ENCODE peak calls at places on chromosomes 12 and 14, in ten cellular contexts. One of them, this sample, is unnamed.
A peak's percentile ranks its signal among the peaks of the same experiment; 100 is the strongest.

GRCh38 chr12:32502693-32503510 is 103.5 kb downstream of the FGD4 start:
- DNase-seq in activated CD4-positive, alpha-beta T cell treated with anti-CD3 and anti-CD28 coated beads, Interleukin-2, amount 50 U/mL, for 1 hour: no peak
- DNase-seq in psoas muscle: peak; percentile 33
- DNase-seq in CD8-positive, alpha-beta memory T cell: no peak
- DNase-seq in NCI-H1694 treated with DMSO at 0.1 percent for 48 hours: peak; percentile 63
- DNase-seq in activated CD4-positive, CD25-positive, alpha-beta regulatory T cell treated with anti-CD3 and anti-CD28 coated beads, Interleukin-2, amount 50 U/mL, for 16 hours: no peak
- DNase-seq in T-helper 1 cell: no peak
- DNase-seq in CD4-positive, CD25-positive, alpha-beta regulatory T cell: no peak
- DNase-seq in Daoy: no peak
- DNase-seq in KBM-7: no peak
- DNase-seq in this sample: peak; percentile 71

GRCh38 chr14:58844544-58844943 is 206.8 kb downstream of the DACT1 start:
- DNase-seq in activated CD4-positive, alpha-beta T cell treated with anti-CD3 and anti-CD28 coated beads, Interleukin-2, amount 50 U/mL, for 1 hour: no peak
- DNase-seq in psoas muscle: no peak
- DNase-seq in CD8-positive, alpha-beta memory T cell: no peak
- DNase-seq in NCI-H1694 treated with DMSO at 0.1 percent for 48 hours: no peak
- DNase-seq in activated CD4-positive, CD25-positive, alpha-beta regulatory T cell treated with anti-CD3 and anti-CD28 coated beads, Interleukin-2, amount 50 U/mL, for 16 hours: no peak
- DNase-seq in T-helper 1 cell: no peak
- DNase-seq in CD4-positive, CD25-positive, alpha-beta regulatory T cell: no peak
- DNase-seq in Daoy: no peak
- DNase-seq in KBM-7: no peak
- DNase-seq in this sample: no peak

GRCh38 chr14:22900088-22900799 is 17.2 kb downstream of the REM2 start:
- DNase-seq in activated CD4-positive, alpha-beta T cell treated with anti-CD3 and anti-CD28 coated beads, Interleukin-2, amount 50 U/mL, for 1 hour: peak; percentile 23
- DNase-seq in psoas muscle: no peak
- DNase-seq in CD8-positive, alpha-beta memory T cell: peak; percentile 57
- DNase-seq in NCI-H1694 treated with DMSO at 0.1 percent for 48 hours: peak; percentile 65
- DNase-seq in activated CD4-positive, CD25-positive, alpha-beta regulatory T cell treated with anti-CD3 and anti-CD28 coated beads, Interleukin-2, amount 50 U/mL, for 16 hours: no peak
- DNase-seq in T-helper 1 cell: peak; percentile 43
- DNase-seq in CD4-positive, CD25-positive, alpha-beta regulatory T cell: peak; percentile 49
- DNase-seq in Daoy: peak; percentile 66
- DNase-seq in KBM-7: peak; percentile 73
- DNase-seq in this sample: peak; percentile 89

GRCh38 chr12:1517007-1517406 is 77.4 kb downstream of the FBXL14 start:
- DNase-seq in activated CD4-positive, alpha-beta T cell treated with anti-CD3 and anti-CD28 coated beads, Interleukin-2, amount 50 U/mL, for 1 hour: no peak
- DNase-seq in psoas muscle: no peak
- DNase-seq in CD8-positive, alpha-beta memory T cell: no peak
- DNase-seq in NCI-H1694 treated with DMSO at 0.1 percent for 48 hours: no peak
- DNase-seq in activated CD4-positive, CD25-positive, alpha-beta regulatory T cell treated with anti-CD3 and anti-CD28 coated beads, Interleukin-2, amount 50 U/mL, for 16 hours: no peak
- DNase-seq in T-helper 1 cell: no peak
- DNase-seq in CD4-positive, CD25-positive, alpha-beta regulatory T cell: no peak
- DNase-seq in Daoy: peak; percentile 28
- DNase-seq in KBM-7: peak; percentile 44
- DNase-seq in this sample: peak; percentile 63

GRCh38 chr12:53890081-53890480 is 48.5 kb upstream of the HOXC13 start:
- DNase-seq in activated CD4-positive, alpha-beta T cell treated with anti-CD3 and anti-CD28 coated beads, Interleukin-2, amount 50 U/mL, for 1 hour: no peak
- DNase-seq in psoas muscle: no peak
- DNase-seq in CD8-positive, alpha-beta memory T cell: no peak
- DNase-seq in NCI-H1694 treated with DMSO at 0.1 percent for 48 hours: no peak
- DNase-seq in activated CD4-positive, CD25-positive, alpha-beta regulatory T cell treated with anti-CD3 and anti-CD28 coated beads, Interleukin-2, amount 50 U/mL, for 16 hours: no peak
- DNase-seq in T-helper 1 cell: no peak
- DNase-seq in CD4-positive, CD25-positive, alpha-beta regulatory T cell: no peak
- DNase-seq in Daoy: no peak
- DNase-seq in KBM-7: no peak
- DNase-seq in this sample: no peak

GRCh38 chr12:117235261-117235660 is 45.0 kb upstream of the FBXO21 start:
- DNase-seq in activated CD4-positive, alpha-beta T cell treated with anti-CD3 and anti-CD28 coated beads, Interleukin-2, amount 50 U/mL, for 1 hour: no peak
- DNase-seq in psoas muscle: no peak
- DNase-seq in CD8-positive, alpha-beta memory T cell: no peak
- DNase-seq in NCI-H1694 treated with DMSO at 0.1 percent for 48 hours: no peak
- DNase-seq in activated CD4-positive, CD25-positive, alpha-beta regulatory T cell treated with anti-CD3 and anti-CD28 coated beads, Interleukin-2, amount 50 U/mL, for 16 hours: no peak
- DNase-seq in T-helper 1 cell: no peak
- DNase-seq in CD4-positive, CD25-positive, alpha-beta regulatory T cell: no peak
- DNase-seq in Daoy: no peak
- DNase-seq in KBM-7: no peak
- DNase-seq in this sample: no peak

GRCh38 chr14:106060576-106060975 is 534.2 kb downstream of the TMEM121 start:
- DNase-seq in activated CD4-positive, alpha-beta T cell treated with anti-CD3 and anti-CD28 coated beads, Interleukin-2, amount 50 U/mL, for 1 hour: no peak
- DNase-seq in psoas muscle: no peak
- DNase-seq in CD8-positive, alpha-beta memory T cell: no peak
- DNase-seq in NCI-H1694 treated with DMSO at 0.1 percent for 48 hours: no peak
- DNase-seq in activated CD4-positive, CD25-positive, alpha-beta regulatory T cell treated with anti-CD3 and anti-CD28 coated beads, Interleukin-2, amount 50 U/mL, for 16 hours: no peak
- DNase-seq in T-helper 1 cell: no peak
- DNase-seq in CD4-positive, CD25-positive, alpha-beta regulatory T cell: no peak
- DNase-seq in Daoy: no peak
- DNase-seq in KBM-7: no peak
- DNase-seq in this sample: no peak

GRCh38 chr12:120453060-120453761 is 7.0 kb downstream of the GATC start:
- DNase-seq in activated CD4-positive, alpha-beta T cell treated with anti-CD3 and anti-CD28 coated beads, Interleukin-2, amount 50 U/mL, for 1 hour: no peak
- DNase-seq in psoas muscle: no peak
- DNase-seq in CD8-positive, alpha-beta memory T cell: no peak
- DNase-seq in NCI-H1694 treated with DMSO at 0.1 percent for 48 hours: no peak
- DNase-seq in activated CD4-positive, CD25-positive, alpha-beta regulatory T cell treated with anti-CD3 and anti-CD28 coated beads, Interleukin-2, amount 50 U/mL, for 16 hours: no peak
- DNase-seq in T-helper 1 cell: no peak
- DNase-seq in CD4-positive, CD25-positive, alpha-beta regulatory T cell: no peak
- DNase-seq in Daoy: no peak
- DNase-seq in KBM-7: no peak
- DNase-seq in this sample: no peak

GRCh38 chr12:108117163-108117849 is 11.8 kb upstream of the WSCD2 start:
- DNase-seq in activated CD4-positive, alpha-beta T cell treated with anti-CD3 and anti-CD28 coated beads, Interleukin-2, amount 50 U/mL, for 1 hour: no peak
- DNase-seq in psoas muscle: no peak
- DNase-seq in CD8-positive, alpha-beta memory T cell: no peak
- DNase-seq in NCI-H1694 treated with DMSO at 0.1 percent for 48 hours: no peak
- DNase-seq in activated CD4-positive, CD25-positive, alpha-beta regulatory T cell treated with anti-CD3 and anti-CD28 coated beads, Interleukin-2, amount 50 U/mL, for 16 hours: no peak
- DNase-seq in T-helper 1 cell: no peak
- DNase-seq in CD4-positive, CD25-positive, alpha-beta regulatory T cell: no peak
- DNase-seq in Daoy: peak; percentile 33
- DNase-seq in KBM-7: no peak
- DNase-seq in this sample: peak; percentile 83

GRCh38 chr14:94380225-94381148 is 7.9 kb downstream of the SERPINA1 start:
- DNase-seq in activated CD4-positive, alpha-beta T cell treated with anti-CD3 and anti-CD28 coated beads, Interleukin-2, amount 50 U/mL, for 1 hour: no peak
- DNase-seq in psoas muscle: no peak
- DNase-seq in CD8-positive, alpha-beta memory T cell: no peak
- DNase-seq in NCI-H1694 treated with DMSO at 0.1 percent for 48 hours: peak; percentile 65
- DNase-seq in activated CD4-positive, CD25-positive, alpha-beta regulatory T cell treated with anti-CD3 and anti-CD28 coated beads, Interleukin-2, amount 50 U/mL, for 16 hours: no peak
- DNase-seq in T-helper 1 cell: no peak
- DNase-seq in CD4-positive, CD25-positive, alpha-beta regulatory T cell: no peak
- DNase-seq in Daoy: no peak
- DNase-seq in KBM-7: no peak
- DNase-seq in this sample: no peak

GRCh38 chr14:49865431-49865859 is 12.9 kb upstream of the NEMF start:
- DNase-seq in activated CD4-positive, alpha-beta T cell treated with anti-CD3 and anti-CD28 coated beads, Interleukin-2, amount 50 U/mL, for 1 hour: peak; percentile 83
- DNase-seq in psoas muscle: peak; percentile 77
- DNase-seq in CD8-positive, alpha-beta memory T cell: peak; percentile 68
- DNase-seq in NCI-H1694 treated with DMSO at 0.1 percent for 48 hours: peak; percentile 57
- DNase-seq in activated CD4-positive, CD25-positive, alpha-beta regulatory T cell treated with anti-CD3 and anti-CD28 coated beads, Interleukin-2, amount 50 U/mL, for 16 hours: peak; percentile 64
- DNase-seq in T-helper 1 cell: peak; percentile 70
- DNase-seq in CD4-positive, CD25-positive, alpha-beta regulatory T cell: peak; percentile 59
- DNase-seq in Daoy: peak; percentile 79
- DNase-seq in KBM-7: peak; percentile 86
- DNase-seq in this sample: peak; percentile 73

GRCh38 chr14:21467620-21468019 is 9.1 kb downstream of the RAB2B start:
- DNase-seq in activated CD4-positive, alpha-beta T cell treated with anti-CD3 and anti-CD28 coated beads, Interleukin-2, amount 50 U/mL, for 1 hour: no peak
- DNase-seq in psoas muscle: no peak
- DNase-seq in CD8-positive, alpha-beta memory T cell: no peak
- DNase-seq in NCI-H1694 treated with DMSO at 0.1 percent for 48 hours: no peak
- DNase-seq in activated CD4-positive, CD25-positive, alpha-beta regulatory T cell treated with anti-CD3 and anti-CD28 coated beads, Interleukin-2, amount 50 U/mL, for 16 hours: no peak
- DNase-seq in T-helper 1 cell: no peak
- DNase-seq in CD4-positive, CD25-positive, alpha-beta regulatory T cell: no peak
- DNase-seq in Daoy: no peak
- DNase-seq in KBM-7: no peak
- DNase-seq in this sample: no peak

GRCh38 chr12:40745386-40745785 is 53.1 kb downstream of the CNTN1 start:
- DNase-seq in activated CD4-positive, alpha-beta T cell treated with anti-CD3 and anti-CD28 coated beads, Interleukin-2, amount 50 U/mL, for 1 hour: no peak
- DNase-seq in psoas muscle: no peak
- DNase-seq in CD8-positive, alpha-beta memory T cell: no peak
- DNase-seq in NCI-H1694 treated with DMSO at 0.1 percent for 48 hours: no peak
- DNase-seq in activated CD4-positive, CD25-positive, alpha-beta regulatory T cell treated with anti-CD3 and anti-CD28 coated beads, Interleukin-2, amount 50 U/mL, for 16 hours: no peak
- DNase-seq in T-helper 1 cell: no peak
- DNase-seq in CD4-positive, CD25-positive, alpha-beta regulatory T cell: no peak
- DNase-seq in Daoy: no peak
- DNase-seq in KBM-7: no peak
- DNase-seq in this sample: peak; percentile 59

GRCh38 chr12:68240975-68241374 is 12.4 kb downstream of the IL22 start:
- DNase-seq in activated CD4-positive, alpha-beta T cell treated with anti-CD3 and anti-CD28 coated beads, Interleukin-2, amount 50 U/mL, for 1 hour: peak; percentile 13
- DNase-seq in psoas muscle: no peak
- DNase-seq in CD8-positive, alpha-beta memory T cell: peak; percentile 45
- DNase-seq in NCI-H1694 treated with DMSO at 0.1 percent for 48 hours: no peak
- DNase-seq in activated CD4-positive, CD25-positive, alpha-beta regulatory T cell treated with anti-CD3 and anti-CD28 coated beads, Interleukin-2, amount 50 U/mL, for 16 hours: peak; percentile 23
- DNase-seq in T-helper 1 cell: peak; percentile 25
- DNase-seq in CD4-positive, CD25-positive, alpha-beta regulatory T cell: no peak
- DNase-seq in Daoy: peak; percentile 56
- DNase-seq in KBM-7: no peak
- DNase-seq in this sample: no peak

GRCh38 chr14:92513966-92514843 is 624 bp downstream of the RIN3 start:
- DNase-seq in activated CD4-positive, alpha-beta T cell treated with anti-CD3 and anti-CD28 coated beads, Interleukin-2, amount 50 U/mL, for 1 hour: peak; percentile 28
- DNase-seq in psoas muscle: no peak
- DNase-seq in CD8-positive, alpha-beta memory T cell: peak; percentile 54
- DNase-seq in NCI-H1694 treated with DMSO at 0.1 percent for 48 hours: no peak
- DNase-seq in activated CD4-positive, CD25-positive, alpha-beta regulatory T cell treated with anti-CD3 and anti-CD28 coated beads, Interleukin-2, amount 50 U/mL, for 16 hours: no peak
- DNase-seq in T-helper 1 cell: no peak
- DNase-seq in CD4-positive, CD25-positive, alpha-beta regulatory T cell: no peak
- DNase-seq in Daoy: peak; percentile 46
- DNase-seq in KBM-7: no peak
- DNase-seq in this sample: no peak

GRCh38 chr14:97777622-97778021 is 980.4 kb downstream of the VRK1 start:
- DNase-seq in activated CD4-positive, alpha-beta T cell treated with anti-CD3 and anti-CD28 coated beads, Interleukin-2, amount 50 U/mL, for 1 hour: peak; percentile 7
- DNase-seq in psoas muscle: no peak
- DNase-seq in CD8-positive, alpha-beta memory T cell: peak; percentile 27
- DNase-seq in NCI-H1694 treated with DMSO at 0.1 percent for 48 hours: no peak
- DNase-seq in activated CD4-positive, CD25-positive, alpha-beta regulatory T cell treated with anti-CD3 and anti-CD28 coated beads, Interleukin-2, amount 50 U/mL, for 16 hours: no peak
- DNase-seq in T-helper 1 cell: no peak
- DNase-seq in CD4-positive, CD25-positive, alpha-beta regulatory T cell: no peak
- DNase-seq in Daoy: no peak
- DNase-seq in KBM-7: no peak
- DNase-seq in this sample: no peak

GRCh38 chr12:53063708-53064612 is 14.1 kb downstream of the TNS2 start:
- DNase-seq in activated CD4-positive, alpha-beta T cell treated with anti-CD3 and anti-CD28 coated beads, Interleukin-2, amount 50 U/mL, for 1 hour: no peak
- DNase-seq in psoas muscle: peak; percentile 73
- DNase-seq in CD8-positive, alpha-beta memory T cell: no peak
- DNase-seq in NCI-H1694 treated with DMSO at 0.1 percent for 48 hours: no peak
- DNase-seq in activated CD4-positive, CD25-positive, alpha-beta regulatory T cell treated with anti-CD3 and anti-CD28 coated beads, Interleukin-2, amount 50 U/mL, for 16 hours: no peak
- DNase-seq in T-helper 1 cell: no peak
- DNase-seq in CD4-positive, CD25-positive, alpha-beta regulatory T cell: no peak
- DNase-seq in Daoy: no peak
- DNase-seq in KBM-7: no peak
- DNase-seq in this sample: no peak

GRCh38 chr12:132886529-132887477 is 602 bp downstream of the CHFR start:
- DNase-seq in activated CD4-positive, alpha-beta T cell treated with anti-CD3 and anti-CD28 coated beads, Interleukin-2, amount 50 U/mL, for 1 hour: no peak
- DNase-seq in psoas muscle: peak; percentile 33
- DNase-seq in CD8-positive, alpha-beta memory T cell: no peak
- DNase-seq in NCI-H1694 treated with DMSO at 0.1 percent for 48 hours: no peak
- DNase-seq in activated CD4-positive, CD25-positive, alpha-beta regulatory T cell treated with anti-CD3 and anti-CD28 coated beads, Interleukin-2, amount 50 U/mL, for 16 hours: no peak
- DNase-seq in T-helper 1 cell: no peak
- DNase-seq in CD4-positive, CD25-positive, alpha-beta regulatory T cell: no peak
- DNase-seq in Daoy: peak; percentile 30
- DNase-seq in KBM-7: no peak
- DNase-seq in this sample: peak; percentile 75

GRCh38 chr14:69013943-69014782 is 35.1 kb upstream of the ACTN1 start:
- DNase-seq in activated CD4-positive, alpha-beta T cell treated with anti-CD3 and anti-CD28 coated beads, Interleukin-2, amount 50 U/mL, for 1 hour: no peak
- DNase-seq in psoas muscle: peak; percentile 33
- DNase-seq in CD8-positive, alpha-beta memory T cell: no peak
- DNase-seq in NCI-H1694 treated with DMSO at 0.1 percent for 48 hours: no peak
- DNase-seq in activated CD4-positive, CD25-positive, alpha-beta regulatory T cell treated with anti-CD3 and anti-CD28 coated beads, Interleukin-2, amount 50 U/mL, for 16 hours: no peak
- DNase-seq in T-helper 1 cell: no peak
- DNase-seq in CD4-positive, CD25-positive, alpha-beta regulatory T cell: no peak
- DNase-seq in Daoy: peak; percentile 85
- DNase-seq in KBM-7: peak; percentile 91
- DNase-seq in this sample: no peak

GRCh38 chr14:37546621-37547447 is 48.2 kb downstream of the FOXA1 start:
- DNase-seq in activated CD4-positive, alpha-beta T cell treated with anti-CD3 and anti-CD28 coated beads, Interleukin-2, amount 50 U/mL, for 1 hour: no peak
- DNase-seq in psoas muscle: no peak
- DNase-seq in CD8-positive, alpha-beta memory T cell: no peak
- DNase-seq in NCI-H1694 treated with DMSO at 0.1 percent for 48 hours: peak; percentile 10
- DNase-seq in activated CD4-positive, CD25-positive, alpha-beta regulatory T cell treated with anti-CD3 and anti-CD28 coated beads, Interleukin-2, amount 50 U/mL, for 16 hours: no peak
- DNase-seq in T-helper 1 cell: no peak
- DNase-seq in CD4-positive, CD25-positive, alpha-beta regulatory T cell: no peak
- DNase-seq in Daoy: peak; percentile 51
- DNase-seq in KBM-7: no peak
- DNase-seq in this sample: peak; percentile 4

GRCh38 chr12:122100568-122100967 is 22.0 kb downstream of the MLXIP start:
- DNase-seq in activated CD4-positive, alpha-beta T cell treated with anti-CD3 and anti-CD28 coated beads, Interleukin-2, amount 50 U/mL, for 1 hour: no peak
- DNase-seq in psoas muscle: no peak
- DNase-seq in CD8-positive, alpha-beta memory T cell: no peak
- DNase-seq in NCI-H1694 treated with DMSO at 0.1 percent for 48 hours: no peak
- DNase-seq in activated CD4-positive, CD25-positive, alpha-beta regulatory T cell treated with anti-CD3 and anti-CD28 coated beads, Interleukin-2, amount 50 U/mL, for 16 hours: no peak
- DNase-seq in T-helper 1 cell: no peak
- DNase-seq in CD4-positive, CD25-positive, alpha-beta regulatory T cell: no peak
- DNase-seq in Daoy: no peak
- DNase-seq in KBM-7: no peak
- DNase-seq in this sample: no peak

GRCh38 chr14:88346048-88346639 is 23.1 kb upstream of the KCNK10 start:
- DNase-seq in activated CD4-positive, alpha-beta T cell treated with anti-CD3 and anti-CD28 coated beads, Interleukin-2, amount 50 U/mL, for 1 hour: no peak
- DNase-seq in psoas muscle: no peak
- DNase-seq in CD8-positive, alpha-beta memory T cell: no peak
- DNase-seq in NCI-H1694 treated with DMSO at 0.1 percent for 48 hours: no peak
- DNase-seq in activated CD4-positive, CD25-positive, alpha-beta regulatory T cell treated with anti-CD3 and anti-CD28 coated beads, Interleukin-2, amount 50 U/mL, for 16 hours: no peak
- DNase-seq in T-helper 1 cell: no peak
- DNase-seq in CD4-positive, CD25-positive, alpha-beta regulatory T cell: no peak
- DNase-seq in Daoy: peak; percentile 45
- DNase-seq in KBM-7: no peak
- DNase-seq in this sample: no peak

GRCh38 chr12:13179159-13180074 is 17.1 kb upstream of the EMP1 start:
- DNase-seq in activated CD4-positive, alpha-beta T cell treated with anti-CD3 and anti-CD28 coated beads, Interleukin-2, amount 50 U/mL, for 1 hour: peak; percentile 61
- DNase-seq in psoas muscle: peak; percentile 44
- DNase-seq in CD8-positive, alpha-beta memory T cell: peak; percentile 38
- DNase-seq in NCI-H1694 treated with DMSO at 0.1 percent for 48 hours: no peak
- DNase-seq in activated CD4-positive, CD25-positive, alpha-beta regulatory T cell treated with anti-CD3 and anti-CD28 coated beads, Interleukin-2, amount 50 U/mL, for 16 hours: no peak
- DNase-seq in T-helper 1 cell: peak; percentile 40
- DNase-seq in CD4-positive, CD25-positive, alpha-beta regulatory T cell: no peak
- DNase-seq in Daoy: peak; percentile 83
- DNase-seq in KBM-7: peak; percentile 98
- DNase-seq in this sample: peak; percentile 79

GRCh38 chr12:121858662-121859572 is at the start of gene HPD:
- DNase-seq in activated CD4-positive, alpha-beta T cell treated with anti-CD3 and anti-CD28 coated beads, Interleukin-2, amount 50 U/mL, for 1 hour: no peak
- DNase-seq in psoas muscle: peak; percentile 74
- DNase-seq in CD8-positive, alpha-beta memory T cell: no peak
- DNase-seq in NCI-H1694 treated with DMSO at 0.1 percent for 48 hours: no peak
- DNase-seq in activated CD4-positive, CD25-positive, alpha-beta regulatory T cell treated with anti-CD3 and anti-CD28 coated beads, Interleukin-2, amount 50 U/mL, for 16 hours: no peak
- DNase-seq in T-helper 1 cell: no peak
- DNase-seq in CD4-positive, CD25-positive, alpha-beta regulatory T cell: no peak
- DNase-seq in Daoy: peak; percentile 88
- DNase-seq in KBM-7: no peak
- DNase-seq in this sample: no peak

This sample was measured in NCI-H82.